ENCODE peak calls at places on chromosomes 5 and 9, in seven cellular contexts. J is CD8-positive, alpha-beta T cell; P is testis; Y is thyroid gland; C is right lobe of liver; G is small intestine; K is stomach. D is an unnamed sample.

GRCh38 chr5:122704247-122705036 is 70.4 kb upstream of the SNX2 start:
- DNase-seq in C (no peak), P (no peak), J (no peak), Y (no peak), G (peak; percentile 30), K (no peak), D (no peak)

GRCh38 chr9:15144567-15145174 is 162.3 kb downstream of the TTC39B start:
- DNase-seq in J (no peak), G (no peak), K (no peak), Y (no peak), C (no peak), P (no peak), D (peak; percentile 100)

GRCh38 chr5:168528521-168529360 is at the start of gene FBLL1:
- DNase-seq in K (no peak), Y (peak; percentile 15), P (peak; percentile 36), G (no peak), C (no peak), J (no peak), D (peak; percentile 43)

GRCh38 chr9:83432104-83432627 is 106.0 kb downstream of the FRMD3 start:
- DNase-seq in P (peak; percentile 92), G (peak; percentile 86), J (no peak), Y (peak; percentile 99), K (peak; percentile 97), C (peak; percentile 76), D (peak; percentile 44)

GRCh38 chr5:89028579-89029272 is 145.7 kb upstream of the MEF2C start:
- DNase-seq in G (no peak), K (no peak), C (no peak), Y (no peak), J (no peak), P (no peak), D (no peak)

GRCh38 chr5:59187772-59188347 is 605.0 kb downstream of the RAB3C start:
- DNase-seq in Y (no peak), P (no peak), J (no peak), K (no peak), G (no peak), C (no peak), D (no peak)

GRCh38 chr5:157108961-157109360 is at the start of gene HAVCR2:
- DNase-seq in P (peak; percentile 32), K (peak; percentile 39), G (peak; percentile 37), C (no peak), Y (peak; percentile 15), J (peak; percentile 37), D (no peak)

GRCh38 chr9:128877852-128878251 is 3.9 kb downstream of the KYAT1 start:
- DNase-seq in Y (no peak), K (no peak), J (no peak), P (no peak), G (no peak), C (no peak), D (no peak)

GRCh38 chr5:115535479-115536035 is 9.0 kb downstream of the FEM1C start:
- DNase-seq in J (no peak), P (no peak), K (no peak), Y (no peak), C (no peak), G (no peak), D (no peak)
- H3K4me3 ChIP-seq in J (no peak overlapping the region), P (no peak overlapping the region), K (no peak overlapping the region), Y (no peak overlapping the region), C (no peak overlapping the region), G (no peak overlapping the region), D (no peak overlapping the region)

DNA sequence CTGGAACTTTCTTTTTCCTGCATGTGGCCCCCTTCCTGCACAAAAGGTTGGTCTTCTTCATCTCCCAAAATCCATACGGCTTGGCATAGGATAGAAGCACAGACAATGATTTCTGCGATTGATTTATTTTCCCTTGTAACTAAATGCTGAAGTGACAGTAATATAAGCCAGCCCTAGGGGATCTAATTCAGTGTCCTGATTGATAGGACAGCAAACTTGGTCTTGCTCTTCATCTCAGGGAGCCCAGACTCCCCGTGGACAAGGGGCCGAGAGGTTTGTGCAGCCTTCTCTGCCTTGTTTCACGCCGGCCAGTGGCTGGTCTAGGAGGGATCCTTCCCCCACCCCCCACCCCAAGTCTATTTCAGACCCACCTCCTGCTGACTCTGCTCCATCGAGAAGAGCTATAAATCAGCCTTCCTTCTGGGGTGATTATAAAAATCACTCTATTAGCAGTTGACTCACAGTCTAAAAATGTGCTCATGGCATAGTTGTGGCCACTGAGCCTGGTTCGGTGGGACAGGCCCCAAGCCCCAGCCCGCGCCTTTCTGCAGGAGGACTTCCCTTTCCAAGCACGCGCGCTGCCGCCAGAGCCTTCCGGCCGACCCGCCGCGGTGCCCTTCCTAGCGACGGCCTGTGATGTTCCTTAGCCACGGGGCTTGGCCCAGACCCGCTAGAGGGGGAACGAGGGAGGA is 89.8 kb upstream of the COL5A1 start:
- DNase-seq in G (no peak), C (no peak), J (no peak), Y (no peak), P (no peak), K (no peak), D (peak; percentile 67)
- H3K27me3 ChIP-seq in G (peaks cover 2% of the 10 kb centered on the region), C (no peaks in the 10 kb centered on the region), J (no peaks in the 10 kb centered on the region), Y (no peaks in the 10 kb centered on the region), P (no peaks in the 10 kb centered on the region), K (peaks cover 9% of the 10 kb centered on the region), D (no peaks in the 10 kb centered on the region)

DNA sequence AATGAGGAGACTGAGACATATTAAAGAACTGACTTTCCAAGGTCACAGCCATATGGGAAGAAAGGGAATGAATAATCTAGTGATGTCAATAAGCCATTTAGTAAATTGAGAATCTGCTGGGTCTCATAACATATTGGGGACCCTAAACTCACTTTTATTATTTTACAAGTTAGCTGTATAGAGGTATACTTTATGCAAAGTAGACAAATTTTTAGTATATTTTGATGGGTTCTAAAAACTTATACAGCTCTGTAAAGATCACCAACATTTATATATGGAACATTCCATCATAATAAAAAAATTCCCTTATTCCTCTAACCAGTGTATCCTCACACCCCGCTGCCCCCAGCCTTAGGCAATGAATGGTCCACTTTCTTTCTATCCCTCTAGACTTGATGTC is 35.7 kb upstream of the ZNF510 start:
- DNase-seq in G (no peak), P (no peak), J (no peak), K (no peak), Y (no peak), C (no peak), D (no peak)
- H3K9me3 ChIP-seq in G (peaks cover 1% of the 10 kb centered on the region), P (peaks cover 4% of the 10 kb centered on the region), J (peaks cover 42% of the 10 kb centered on the region), K (peaks cover 98% of the 10 kb centered on the region), Y (peaks cover 13% of the 10 kb centered on the region), C (peaks cover 70% of the 10 kb centered on the region), D (peaks cover 34% of the 10 kb centered on the region)

GRCh38 chr5:147508711-147509040 is 1.2 kb downstream of the DPYSL3 start:
- DNase-seq in K (no peak), G (no peak), J (no peak), Y (no peak), P (no peak), C (no peak), D (no peak)
- H3K4me3 ChIP-seq in K (peak overlapping the region; percentile 65), G (no peak overlapping the region), J (no peak overlapping the region), Y (peak overlapping the region; percentile 46), P (peak overlapping the region; percentile 54), C (peak overlapping the region; percentile 47), D (peak overlapping the region; percentile 77)

DNA sequence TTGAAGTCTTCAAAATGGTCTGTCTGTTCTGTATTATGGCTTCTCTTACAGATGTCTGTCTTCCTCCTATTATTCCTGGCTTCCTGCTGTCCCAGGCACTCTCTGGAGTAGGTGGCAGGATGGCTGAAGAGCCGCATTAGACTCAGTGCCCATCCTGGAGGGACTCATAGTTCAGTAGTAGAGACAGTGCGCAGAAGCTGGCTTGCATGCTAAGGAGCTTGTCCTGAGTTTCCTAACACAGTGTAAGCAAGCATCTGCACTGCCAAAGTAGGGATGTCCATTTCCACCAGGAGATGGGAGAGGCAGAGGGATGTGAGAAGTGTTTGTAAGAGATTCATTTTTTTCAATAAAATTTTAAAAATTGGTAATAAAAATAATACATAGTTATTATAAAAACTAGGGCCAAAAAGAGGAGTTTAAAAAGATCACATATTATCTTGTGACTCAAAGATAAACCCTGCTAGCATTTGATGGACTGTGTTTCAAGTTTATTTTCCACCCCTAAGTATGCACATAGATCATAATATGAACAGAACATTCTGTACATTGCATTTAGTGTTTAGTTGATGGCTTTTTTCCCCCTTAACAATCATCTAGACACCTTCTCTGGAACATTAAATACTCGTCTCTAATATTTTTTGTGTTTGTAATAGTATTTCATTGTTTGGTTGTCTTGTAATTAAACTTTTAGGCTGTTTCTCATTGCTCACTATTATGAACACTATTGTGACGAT is 10.3 kb downstream of the COL15A1 start:
- DNase-seq in G (no peak), P (no peak), K (no peak), Y (no peak), C (no peak), J (no peak), D (no peak)
- H3K27me3 ChIP-seq in G (no peaks in the 10 kb centered on the region), P (no peaks in the 10 kb centered on the region), K (no peaks in the 10 kb centered on the region), Y (no peaks in the 10 kb centered on the region), C (no peaks in the 10 kb centered on the region), J (peaks cover 5% of the 10 kb centered on the region), D (no peaks in the 10 kb centered on the region)

GRCh38 chr5:3218916-3219650 is 376.5 kb upstream of the IRX1 start:
- DNase-seq in P (no peak), C (no peak), K (peak; percentile 11), G (no peak), J (no peak), Y (no peak), D (no peak)
- H3K9me3 ChIP-seq in P (no peaks in the 10 kb centered on the region), C (no peaks in the 10 kb centered on the region), K (no peaks in the 10 kb centered on the region), G (no peaks in the 10 kb centered on the region), J (no peaks in the 10 kb centered on the region), Y (no peaks in the 10 kb centered on the region), D (no peaks in the 10 kb centered on the region)

DNA sequence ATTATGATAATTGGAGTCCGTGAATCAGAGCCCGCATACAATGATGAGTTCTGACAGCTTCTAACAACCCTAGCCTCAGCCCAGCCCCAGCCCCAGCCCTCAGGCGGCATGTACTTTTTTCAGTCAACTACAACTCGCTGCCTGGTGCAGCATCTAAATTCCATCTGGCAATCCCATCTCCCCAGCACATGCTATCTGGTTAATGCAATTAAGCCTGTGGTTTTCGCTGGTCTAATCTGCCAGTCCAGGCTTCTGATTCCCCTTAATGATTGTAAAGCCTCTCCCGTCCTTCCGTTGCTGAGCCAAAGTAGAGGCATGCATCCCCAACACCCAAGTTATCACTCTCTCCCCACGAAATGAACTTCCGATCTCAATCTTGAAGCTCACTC is 903 bp downstream of the ELAVL2 start:
- DNase-seq in K (no peak), P (no peak), G (no peak), J (no peak), C (no peak), Y (no peak), D (no peak)
- H3K4me3 ChIP-seq in K (peak overlapping the region; percentile 33), P (peak overlapping the region; percentile 27), G (no peak overlapping the region), J (peak overlapping the region; percentile 37), C (no peak overlapping the region), Y (peak overlapping the region; percentile 19), D (no peak overlapping the region)

GRCh38 chr5:175468892-175469291 is 9.5 kb upstream of the SFXN1 start:
- DNase-seq in Y (no peak), C (no peak), G (no peak), P (no peak), K (no peak), J (no peak), D (no peak)

GRCh38 chr5:175465282-175465681 is 13.1 kb upstream of the SFXN1 start:
- DNase-seq in G (no peak), J (no peak), K (no peak), P (no peak), C (no peak), Y (no peak), D (no peak)

GRCh38 chr5:175464414-175465233 is 13.7 kb upstream of the SFXN1 start:
- DNase-seq in J (peak; percentile 55), C (peak; percentile 63), P (peak; percentile 46), G (peak; percentile 69), Y (peak; percentile 17), K (peak; percentile 51), D (peak; percentile 31)

GRCh38 chr5:175467983-175468698 is 10.2 kb upstream of the SFXN1 start:
- DNase-seq in Y (no peak), C (peak; percentile 64), K (no peak), G (no peak), J (no peak), P (no peak), D (no peak)

GRCh38 chr5:175466700-175467318 is 11.6 kb upstream of the SFXN1 start:
- DNase-seq in C (peak; percentile 65), G (no peak), K (no peak), Y (no peak), P (no peak), J (no peak), D (peak; percentile 55)
- H3K27me3 ChIP-seq in C (no peaks in the 10 kb centered on the region), G (no peaks in the 10 kb centered on the region), K (peaks cover 4% of the 10 kb centered on the region), Y (no peaks in the 10 kb centered on the region), P (no peaks in the 10 kb centered on the region), J (no peaks in the 10 kb centered on the region), D (peaks cover 25% of the 10 kb centered on the region)

D was measured in MG63.